ENCODE peak calls at places on chromosomes 7 and 10, in nine cellular contexts. Q is activated T-cell treated with anti-CD3 and anti-CD28 coated beads, Interleukin-2, amount 50 U/mL, for 1 hour; L is effector CD8-positive, alpha-beta T cell; U is KBM-7; S is heart left ventricle; Y is aorta; Z is posterior cingulate gyrus; G is iris pigment epithelial cell; J is HL-60. R is an unnamed sample.

GRCh38 chr10:62001898-62002297 is 100.4 kb downstream of the ARID5B start:
- DNase-seq in G (no peak), Z (no peak), Y (no peak), L (no peak), J (no peak), U (no peak), Q (no peak), S (no peak), R (no peak)

GRCh38 chr10:8137726-8138125 is 83.2 kb downstream of the GATA3 start:
- DNase-seq in Z (peak), J (peak), Q (peak), G (no peak), S (no peak), L (no peak), Y (no peak), U (peak), R (no peak)

GRCh38 chr7:102122026-102122425 is 164.6 kb upstream of the SH2B2 start:
- DNase-seq in Q (no peak), Z (no peak), Y (no peak), G (peak), L (no peak), S (no peak), J (no peak), U (peak), R (peak)

GRCh38 chr10:123509338-123509737 is 156.8 kb upstream of the GPR26 start:
- DNase-seq in G (no peak), Q (no peak), S (no peak), U (no peak), Z (no peak), L (no peak), Y (no peak), J (no peak), R (no peak)

GRCh38 chr10:1359599-1359955 is 303.4 kb downstream of the WDR37 start:
- DNase-seq in S (no peak), Y (no peak), Z (no peak), G (no peak), U (no peak), Q (no peak), L (no peak), J (no peak), R (no peak)

GRCh38 chr7:137873524-137873923 is 26.8 kb upstream of the DGKI start:
- DNase-seq in Z (no peak), Y (no peak), J (no peak), G (peak), U (no peak), L (no peak), Q (no peak), S (no peak), R (peak)

GRCh38 chr10:2137549-2138174 is 400.3 kb upstream of the ADARB2 start:
- DNase-seq in Q (no peak), G (no peak), Y (no peak), U (peak), L (no peak), J (no peak), Z (no peak), S (no peak), R (no peak)

GRCh38 chr10:118062798-118063238 is 16.1 kb upstream of the RAB11FIP2 start:
- DNase-seq in Z (no peak), S (no peak), L (no peak), G (no peak), Y (no peak), J (no peak), U (no peak), Q (no peak), R (no peak)

GRCh38 chr7:103297837-103298179 is 573 bp downstream of the PMPCB start:
- DNase-seq in Z (no peak), Q (no peak), J (no peak), L (no peak), Y (no peak), U (no peak), S (no peak), G (no peak), R (no peak)

GRCh38 chr10:129760416-129760815 is 203.7 kb downstream of the EBF3 start:
- DNase-seq in Y (peak), G (no peak), S (no peak), L (no peak), J (no peak), U (no peak), Z (no peak), Q (no peak), R (no peak)

GRCh38 chr7:43501881-43502280 is 81.0 kb upstream of the STK17A start:
- DNase-seq in Z (no peak), L (no peak), U (no peak), Y (no peak), S (no peak), Q (no peak), G (peak), J (no peak), R (peak)

GRCh38 chr7:35036361-35037171 is 719 bp downstream of the DPY19L1 start:
- DNase-seq in Z (peak), J (peak), S (peak), Q (peak), G (peak), Y (peak), U (peak), L (no peak), R (peak)

GRCh38 chr7:115122388-115122787 is 200.5 kb downstream of the MDFIC start:
- DNase-seq in S (no peak), J (no peak), Y (no peak), G (no peak), U (no peak), Q (no peak), L (no peak), Z (no peak), R (no peak)

GRCh38 chr7:85554294-85554877 is 367.5 kb upstream of the SEMA3D start:
- DNase-seq in J (peak), U (peak), G (peak), Z (no peak), Y (no peak), L (no peak), S (no peak), Q (no peak), R (peak)

GRCh38 chr7:49583440-49583839 is 190.0 kb upstream of the VWC2 start:
- DNase-seq in Q (no peak), Z (no peak), J (no peak), Y (no peak), L (no peak), U (no peak), G (no peak), S (no peak), R (no peak)

GRCh38 chr7:112192236-112193154 is 13.7 kb downstream of the DOCK4 start:
- DNase-seq in Y (no peak), G (peak), Z (no peak), J (no peak), U (no peak), S (no peak), Q (no peak), L (no peak), R (peak)

GRCh38 chr7:91710896-91711295 is 169.6 kb downstream of the MTERF1 start:
- DNase-seq in G (no peak), Z (no peak), Y (no peak), U (no peak), J (no peak), L (no peak), S (no peak), Q (no peak), R (no peak)

GRCh38 chr10:129637841-129638240 is 170.8 kb downstream of the MGMT start:
- DNase-seq in Q (no peak), G (no peak), Z (no peak), S (no peak), J (no peak), Y (no peak), L (no peak), U (no peak), R (no peak)

GRCh38 chr7:44212581-44213184 is 11.9 kb downstream of the YKT6 start:
- DNase-seq in U (no peak), Z (no peak), Q (no peak), J (no peak), Y (no peak), L (no peak), G (no peak), S (no peak), R (no peak)

GRCh38 chr7:4738711-4739527 is 36.5 kb upstream of the AP5Z1 start:
- DNase-seq in Q (peak), Y (no peak), J (peak), U (peak), G (peak), L (no peak), S (peak), Z (no peak), R (peak)

GRCh38 chr7:118153551-118154177 is 30.3 kb upstream of the LSM8 start:
- DNase-seq in S (no peak), U (peak), L (no peak), Z (no peak), Y (no peak), Q (no peak), G (peak), J (no peak), R (peak)

GRCh38 chr10:103395754-103396066 is 565 bp downstream of the ATP5MK start:
- DNase-seq in Z (no peak), Q (no peak), J (no peak), G (peak), Y (no peak), L (no peak), U (no peak), S (no peak), R (peak)

GRCh38 chr7:102080371-102081243 is 206.1 kb upstream of the SH2B2 start:
- DNase-seq in J (no peak), G (no peak), S (no peak), Q (no peak), Z (peak), Y (no peak), L (no peak), U (no peak), R (peak)

GRCh38 chr10:66586073-66586472 is 339.8 kb upstream of the LRRTM3 start:
- DNase-seq in G (peak), Z (no peak), J (no peak), L (no peak), Q (no peak), S (no peak), U (no peak), Y (no peak), R (peak)

GRCh38 chr7:158642149-158642548 is 54.5 kb upstream of the PTPRN2 start:
- DNase-seq in S (no peak), G (no peak), Z (no peak), U (no peak), J (no peak), Y (no peak), Q (no peak), L (no peak), R (no peak)

GRCh38 chr10:43027331-43027955 is 49.4 kb upstream of the RET start:
- DNase-seq in Q (no peak), Y (no peak), G (no peak), U (no peak), L (no peak), Z (no peak), J (no peak), S (no peak), R (no peak)

GRCh38 chr7:67311901-67312300 is 315.3 kb downstream of the TYW1 start:
- DNase-seq in S (no peak), J (no peak), Y (no peak), Z (no peak), G (peak), L (no peak), U (no peak), Q (no peak), R (peak)

GRCh38 chr7:22842973-22843372 is 20.3 kb upstream of the TOMM7 start:
- DNase-seq in U (no peak), L (no peak), S (no peak), Q (no peak), Z (no peak), Y (no peak), J (no peak), G (no peak), R (no peak)

GRCh38 chr7:135270577-135271254 is 37.1 kb downstream of the STRA8 start:
- DNase-seq in Z (no peak), S (no peak), J (no peak), G (no peak), L (no peak), U (no peak), Y (no peak), Q (no peak), R (no peak)

GRCh38 chr7:70710011-70710480 is 421.9 kb upstream of the GALNT17 start:
- DNase-seq in G (peak), L (no peak), S (no peak), J (no peak), Q (no peak), Y (no peak), Z (no peak), U (no peak), R (peak)

GRCh38 chr10:50541317-50541716 is 82.4 kb downstream of the SGMS1 start:
- DNase-seq in U (no peak), J (no peak), Q (no peak), Z (no peak), S (no peak), L (no peak), Y (no peak), G (no peak), R (no peak)

GRCh38 chr7:159027091-159027802 is 117.4 kb downstream of the VIPR2 start:
- DNase-seq in Y (no peak), S (no peak), J (no peak), Z (no peak), Q (peak), L (no peak), U (no peak), G (no peak), R (no peak)

GRCh38 chr10:113982296-113982695 is 61.4 kb upstream of the ADRB1 start:
- DNase-seq in Y (no peak), L (no peak), G (no peak), U (no peak), S (no peak), J (no peak), Z (no peak), Q (no peak), R (no peak)

R was measured in cardiac fibroblast.